ENCODE peak calls at places on chromosome 7, in ten cellular contexts. N is esophagus squamous epithelium, X is A549, V is BE2C, D is heart left ventricle, Z is fibroblast of lung, I is left lung, K is transverse colon, T is body of pancreas, H is ovary. R is an unnamed sample.

GRCh38 chr7:111872837-111873646 is 310.8 kb upstream of the IMMP2L start:
- DNase-seq in N (no peak), H (no peak), Z (no peak), D (no peak), I (no peak), X (no peak), K (no peak), T (no peak), V (no peak), R (no peak)

GRCh38 chr7:94239661-94240234 is 154.9 kb upstream of the COL1A2 start:
- DNase-seq in V (no peak), N (no peak), T (no peak), X (no peak), H (no peak), I (peak; percentile 64), K (no peak), Z (no peak), D (peak; percentile 33), R (peak; percentile 65)

GRCh38 chr7:152402384-152403250 is 33.2 kb downstream of the KMT2C start:
- DNase-seq in X (no peak), T (no peak), N (no peak), Z (peak; percentile 54), I (no peak), K (no peak), V (no peak), D (no peak), H (no peak), R (no peak)

GRCh38 chr7:33986951-33987948 is 81.9 kb downstream of the BMPER start:
- DNase-seq in V (no peak), I (peak; percentile 50), K (no peak), T (peak; percentile 25), X (peak; percentile 92), H (no peak), D (no peak), Z (peak; percentile 100), N (no peak), R (no peak)

GRCh38 chr7:55065079-55065478 is 46.3 kb downstream of the EGFR start:
- DNase-seq in T (peak; percentile 50), I (no peak), V (peak; percentile 47), X (peak; percentile 93), K (peak; percentile 37), H (peak; percentile 68), N (no peak), Z (peak; percentile 97), D (peak; percentile 65), R (no peak)

GRCh38 chr7:46576950-46577349 is 655.9 kb upstream of the IGFBP3 start:
- DNase-seq in V (no peak), H (no peak), T (no peak), Z (peak; percentile 80), I (no peak), N (no peak), X (no peak), K (no peak), D (no peak), R (no peak)

GRCh38 chr7:4633012-4633411 is 49.1 kb upstream of the FOXK1 start:
- DNase-seq in N (no peak), X (peak; percentile 83), K (no peak), V (no peak), T (no peak), Z (peak; percentile 56), D (no peak), H (no peak), I (no peak), R (no peak)

GRCh38 chr7:120550494-120551048 is 277.6 kb downstream of the KCND2 start:
- DNase-seq in H (no peak), N (no peak), I (no peak), D (no peak), T (no peak), Z (peak; percentile 45), K (no peak), V (no peak), X (no peak), R (no peak)

GRCh38 chr7:100516135-100516812 is 22.7 kb upstream of the AGFG2 start:
- DNase-seq in X (peak; percentile 14), D (peak; percentile 28), Z (peak; percentile 97), H (peak; percentile 59), V (no peak), I (peak; percentile 41), K (peak; percentile 31), N (no peak), T (peak; percentile 45), R (peak; percentile 60)

GRCh38 chr7:99036531-99037175 is 107.3 kb downstream of the SMURF1 start:
- DNase-seq in Z (peak; percentile 92), I (no peak), K (no peak), N (no peak), T (no peak), V (peak; percentile 49), X (peak; percentile 50), H (no peak), D (peak; percentile 39), R (peak; percentile 76)

DNA sequence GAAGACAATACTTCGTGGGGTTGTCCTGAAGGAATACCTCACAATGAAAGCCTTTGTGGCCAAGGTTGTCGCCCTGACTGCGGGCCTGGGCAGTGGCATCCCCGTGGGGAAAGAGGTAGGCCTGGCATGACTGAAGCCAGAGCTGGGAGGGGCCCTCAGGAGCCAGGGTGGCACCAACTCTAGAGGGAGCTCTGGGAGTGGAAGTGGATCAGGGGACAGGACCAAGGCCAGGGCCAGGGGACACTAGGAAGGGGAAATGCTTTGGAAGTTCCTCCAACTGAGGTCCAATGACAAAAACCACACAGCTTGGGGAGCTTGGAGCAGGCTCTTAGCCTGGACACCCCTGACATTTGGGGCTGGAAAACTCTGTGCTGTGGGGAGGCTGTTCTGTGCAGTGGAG is 5.8 kb downstream of the CLCN1 start:
- DNase-seq in D (no peak), T (peak; percentile 36), K (peak; percentile 61), I (peak; percentile 57), Z (no peak), H (no peak), V (no peak), N (no peak), X (peak; percentile 24), R (peak; percentile 58)
- TF ChIP-seq CTCF in D (no peak), T (peak; percentile 20), K (no peak), I (no peak), Z (no peak), H (no peak), V (no peak), N (peak; percentile 14), X (peak; percentile 32), R (peak; percentile 35)

GRCh38 chr7:21476429-21476828 is 48.5 kb downstream of the SP4 start:
- DNase-seq in N (no peak), H (no peak), I (no peak), T (no peak), D (no peak), X (no peak), V (no peak), Z (no peak), K (no peak), R (no peak)

DNA sequence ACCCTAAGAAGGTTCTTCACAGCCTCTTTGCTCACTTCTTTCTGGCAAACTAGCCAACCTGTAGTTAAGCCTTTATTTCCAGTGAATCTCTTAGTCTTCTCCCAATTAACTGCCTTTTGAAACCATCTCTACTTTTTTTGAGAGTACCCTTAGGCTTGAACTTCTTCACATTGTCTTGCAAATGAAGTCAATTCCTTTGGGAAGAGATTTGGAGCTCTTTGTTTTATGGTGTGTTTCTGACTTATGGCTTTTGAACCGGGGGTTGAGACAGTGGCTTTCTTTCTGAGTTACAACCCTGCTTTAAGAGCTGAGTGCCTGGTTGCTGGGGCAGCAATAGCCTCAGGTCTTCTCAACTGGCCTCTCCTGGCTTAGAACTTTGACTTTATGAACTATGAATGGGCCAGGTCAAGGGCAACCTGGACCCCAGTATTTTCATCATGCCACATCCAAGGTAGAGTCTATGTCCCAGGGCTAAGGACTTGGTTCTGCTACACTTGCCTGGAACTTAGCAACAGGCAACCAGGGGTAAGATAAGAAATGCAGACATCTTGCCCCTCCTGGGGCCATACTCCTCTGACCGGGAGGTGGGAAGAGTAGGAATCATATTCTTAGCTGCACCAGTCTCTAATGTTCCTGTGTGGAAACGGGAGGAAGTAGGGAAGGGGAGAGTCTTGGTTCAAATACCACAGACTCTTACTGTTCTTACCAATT is 53.0 kb downstream of the SP4 start:
- DNase-seq in T (no peak), X (no peak), Z (no peak), K (no peak), N (no peak), D (no peak), H (no peak), I (no peak), V (no peak), R (no peak)
- H3K4me1 ChIP-seq in T (no peaks in the 10 kb centered on the region), X (no peaks in the 10 kb centered on the region), Z (no peaks in the 10 kb centered on the region), K (no peaks in the 10 kb centered on the region), N (no peaks in the 10 kb centered on the region), D (no peaks in the 10 kb centered on the region), H (no peaks in the 10 kb centered on the region), I (no peaks in the 10 kb centered on the region), V (no peaks in the 10 kb centered on the region), R (no peaks in the 10 kb centered on the region)

DNA sequence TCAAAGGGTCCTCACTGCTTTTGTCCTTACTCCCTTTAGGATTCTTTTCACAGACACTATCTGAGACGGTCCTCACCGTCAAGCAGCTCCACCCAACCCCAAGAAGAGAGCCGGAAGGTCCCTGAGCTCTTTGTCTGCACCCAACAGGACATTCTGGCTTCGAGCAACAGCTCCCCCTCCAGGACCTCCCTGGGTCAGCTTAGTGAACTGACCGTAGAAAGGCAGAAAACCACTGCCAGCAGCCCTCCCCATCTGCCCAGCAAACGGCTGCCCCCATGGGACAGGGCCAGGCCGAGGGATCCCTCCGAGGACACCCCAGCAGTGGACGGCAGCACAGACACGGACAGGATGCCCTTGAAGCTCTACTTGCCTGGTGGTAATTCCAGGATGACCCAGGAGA is 19.9 kb downstream of the MINDY4 start:
- DNase-seq in H (no peak), I (no peak), K (no peak), D (no peak), N (no peak), Z (no peak), T (no peak), X (no peak), V (peak; percentile 28), R (no peak)
- TF ChIP-seq CTCF in H (no peak), I (no peak), K (no peak), D (no peak), N (no peak), Z (no peak), T (no peak), X (no peak), V (peak; percentile 57), R (no peak)

GRCh38 chr7:106061301-106061979 is 50.7 kb downstream of the SYPL1 start:
- DNase-seq in H (no peak), X (no peak), I (no peak), Z (no peak), D (no peak), K (no peak), N (no peak), T (no peak), V (no peak), R (peak; percentile 38)

GRCh38 chr7:106057962-106058901 is 53.9 kb downstream of the SYPL1 start:
- DNase-seq in N (peak; percentile 34), H (no peak), X (no peak), V (peak; percentile 49), Z (no peak), T (peak; percentile 61), D (no peak), K (peak; percentile 69), I (peak; percentile 62), R (no peak)

GRCh38 chr7:106058925-106059324 is 53.2 kb downstream of the SYPL1 start:
- DNase-seq in T (no peak), H (no peak), V (no peak), D (no peak), I (no peak), K (no peak), X (no peak), Z (no peak), N (no peak), R (no peak)

GRCh38 chr7:106060394-106060920 is 51.7 kb downstream of the SYPL1 start:
- DNase-seq in H (no peak), K (no peak), V (no peak), Z (no peak), D (no peak), T (no peak), X (no peak), I (no peak), N (no peak), R (no peak)

GRCh38 chr7:106059556-106059955 is 52.6 kb downstream of the SYPL1 start:
- DNase-seq in T (no peak), Z (no peak), X (no peak), I (no peak), D (no peak), V (no peak), N (no peak), H (no peak), K (no peak), R (no peak)
- H3K4me1 ChIP-seq in T (peaks cover 26% of the 10 kb centered on the region), Z (peaks cover under 1% of the 10 kb centered on the region), X (peaks cover 14% of the 10 kb centered on the region), I (peaks cover 4% of the 10 kb centered on the region), D (peaks cover 19% of the 10 kb centered on the region), V (peaks cover 3% of the 10 kb centered on the region), N (peaks cover 83% of the 10 kb centered on the region), H (peaks cover 5% of the 10 kb centered on the region), K (peaks cover 24% of the 10 kb centered on the region), R (peaks cover 11% of the 10 kb centered on the region)

R was measured in right atrium auricular region.